ENCODE peak calls at places on chromosomes 3 and 15, in six cellular contexts. P, R, N, L, H and M are unnamed samples.

GRCh38 chr3:2517479-2518188 is 419.0 kb downstream of the CNTN4 start:
- DNase-seq in P (no peak), R (no peak), N (no peak), L (no peak), H (no peak), M (no peak)

GRCh38 chr3:40152482-40153133 is 156.9 kb upstream of the EIF1B start:
- DNase-seq in P (no peak), R (no peak), N (peak), L (no peak), H (no peak), M (no peak)

GRCh38 chr3:25902586-25902985 is 112.7 kb downstream of the OXSM start:
- DNase-seq in P (no peak), R (no peak), N (no peak), L (no peak), H (no peak), M (no peak)

GRCh38 chr15:63194291-63194681 is 4.9 kb downstream of the RAB8B start:
- DNase-seq in P (no peak), R (no peak), N (no peak), L (no peak), H (no peak), M (no peak)

GRCh38 chr15:48052871-48053383 is 67.9 kb upstream of the SLC24A5 start:
- DNase-seq in P (no peak), R (no peak), N (peak), L (no peak), H (no peak), M (no peak)

GRCh38 chr3:71583569-71584215 is at the start of gene FOXP1:
- DNase-seq in P (peak), R (peak), N (peak), L (peak), H (peak), M (peak)

GRCh38 chr3:52404391-52404790 is 40.5 kb downstream of the SEMA3G start:
- DNase-seq in P (no peak), R (peak), N (no peak), L (no peak), H (no peak), M (peak)

GRCh38 chr3:79597719-79598118 is 170.1 kb downstream of the ROBO1 start:
- DNase-seq in P (no peak), R (no peak), N (no peak), L (no peak), H (no peak), M (no peak)

GRCh38 chr3:163813935-163814334 is 1264.4 kb downstream of the SI start:
- DNase-seq in P (no peak), R (no peak), N (no peak), L (no peak), H (no peak), M (no peak)

GRCh38 chr3:169266351-169266750 is 397.2 kb downstream of the MECOM start:
- DNase-seq in P (no peak), R (no peak), N (no peak), L (no peak), H (no peak), M (no peak)